ENCODE peak calls at places on chromosomes 7 and 10, in seven cellular contexts. One of them, this sample, is unnamed.

GRCh38 chr10:61814160-61814559 is 87.3 kb upstream of the ARID5B start:
- DNase-seq in HepG2: no peak
- DNase-seq in H1: no peak
- DNase-seq in A549: no peak
- DNase-seq in HCT116: no peak
- DNase-seq in endothelial cell of umbilical vein: no peak
- DNase-seq in GM12878: no peak
- DNase-seq in this sample: no peak

GRCh38 chr7:25924061-25924460 is 227.9 kb upstream of the NFE2L3 start:
- DNase-seq in HepG2: no peak
- DNase-seq in H1: no peak
- DNase-seq in A549: no peak
- DNase-seq in HCT116: no peak
- DNase-seq in endothelial cell of umbilical vein: no peak
- DNase-seq in GM12878: no peak
- DNase-seq in this sample: no peak

GRCh38 chr7:93750986-93751385 is 139.6 kb downstream of the TFPI2 start:
- DNase-seq in HepG2: no peak
- DNase-seq in H1: no peak
- DNase-seq in A549: no peak
- DNase-seq in HCT116: no peak
- DNase-seq in endothelial cell of umbilical vein: peak
- DNase-seq in GM12878: no peak
- DNase-seq in this sample: no peak

GRCh38 chr10:122648599-122649428 is 50.8 kb downstream of the C10orf120 start:
- DNase-seq in HepG2: peak
- DNase-seq in H1: peak
- DNase-seq in A549: peak
- DNase-seq in HCT116: peak
- DNase-seq in endothelial cell of umbilical vein: peak
- DNase-seq in GM12878: no peak
- DNase-seq in this sample: peak

GRCh38 chr7:111381590-111381989 is 180.7 kb downstream of the IMMP2L start:
- DNase-seq in HepG2: no peak
- DNase-seq in H1: no peak
- DNase-seq in A549: no peak
- DNase-seq in HCT116: no peak
- DNase-seq in endothelial cell of umbilical vein: no peak
- DNase-seq in GM12878: no peak
- DNase-seq in this sample: no peak

GRCh38 chr7:10429031-10429430 is 544.6 kb upstream of the PHF14 start:
- DNase-seq in HepG2: no peak
- DNase-seq in H1: no peak
- DNase-seq in A549: no peak
- DNase-seq in HCT116: no peak
- DNase-seq in endothelial cell of umbilical vein: no peak
- DNase-seq in GM12878: no peak
- DNase-seq in this sample: no peak

GRCh38 chr7:38702002-38702535 is 70.9 kb upstream of the AMPH start:
- DNase-seq in HepG2: no peak
- DNase-seq in H1: no peak
- DNase-seq in A549: no peak
- DNase-seq in HCT116: no peak
- DNase-seq in endothelial cell of umbilical vein: no peak
- DNase-seq in GM12878: no peak
- DNase-seq in this sample: no peak

GRCh38 chr7:20409961-20410360 is 79.3 kb downstream of the ITGB8 start:
- DNase-seq in HepG2: no peak
- DNase-seq in H1: no peak
- DNase-seq in A549: no peak
- DNase-seq in HCT116: no peak
- DNase-seq in endothelial cell of umbilical vein: no peak
- DNase-seq in GM12878: no peak
- DNase-seq in this sample: no peak

GRCh38 chr7:29839302-29839701 is 33.0 kb downstream of the WIPF3 start:
- DNase-seq in HepG2: peak
- DNase-seq in H1: no peak
- DNase-seq in A549: peak
- DNase-seq in HCT116: no peak
- DNase-seq in endothelial cell of umbilical vein: no peak
- DNase-seq in GM12878: no peak
- DNase-seq in this sample: peak

GRCh38 chr7:129667551-129667950 is 56.0 kb downstream of the NRF1 start:
- DNase-seq in HepG2: no peak
- DNase-seq in H1: no peak
- DNase-seq in A549: no peak
- DNase-seq in HCT116: no peak
- DNase-seq in endothelial cell of umbilical vein: no peak
- DNase-seq in GM12878: no peak
- DNase-seq in this sample: no peak

GRCh38 chr7:261341-262250 is 28.4 kb upstream of the FOXL3 start:
- DNase-seq in HepG2: no peak
- DNase-seq in H1: no peak
- DNase-seq in A549: no peak
- DNase-seq in HCT116: no peak
- DNase-seq in endothelial cell of umbilical vein: no peak
- DNase-seq in GM12878: no peak
- DNase-seq in this sample: no peak

GRCh38 chr10:48289652-48290238 is 15.2 kb upstream of the FRMPD2 start:
- DNase-seq in HepG2: peak
- DNase-seq in H1: no peak
- DNase-seq in A549: peak
- DNase-seq in HCT116: peak
- DNase-seq in endothelial cell of umbilical vein: peak
- DNase-seq in GM12878: no peak
- DNase-seq in this sample: peak

GRCh38 chr7:118629898-118630469 is 405.5 kb downstream of the ANKRD7 start:
- DNase-seq in HepG2: no peak
- DNase-seq in H1: no peak
- DNase-seq in A549: no peak
- DNase-seq in HCT116: no peak
- DNase-seq in endothelial cell of umbilical vein: no peak
- DNase-seq in GM12878: no peak
- DNase-seq in this sample: no peak

DNA sequence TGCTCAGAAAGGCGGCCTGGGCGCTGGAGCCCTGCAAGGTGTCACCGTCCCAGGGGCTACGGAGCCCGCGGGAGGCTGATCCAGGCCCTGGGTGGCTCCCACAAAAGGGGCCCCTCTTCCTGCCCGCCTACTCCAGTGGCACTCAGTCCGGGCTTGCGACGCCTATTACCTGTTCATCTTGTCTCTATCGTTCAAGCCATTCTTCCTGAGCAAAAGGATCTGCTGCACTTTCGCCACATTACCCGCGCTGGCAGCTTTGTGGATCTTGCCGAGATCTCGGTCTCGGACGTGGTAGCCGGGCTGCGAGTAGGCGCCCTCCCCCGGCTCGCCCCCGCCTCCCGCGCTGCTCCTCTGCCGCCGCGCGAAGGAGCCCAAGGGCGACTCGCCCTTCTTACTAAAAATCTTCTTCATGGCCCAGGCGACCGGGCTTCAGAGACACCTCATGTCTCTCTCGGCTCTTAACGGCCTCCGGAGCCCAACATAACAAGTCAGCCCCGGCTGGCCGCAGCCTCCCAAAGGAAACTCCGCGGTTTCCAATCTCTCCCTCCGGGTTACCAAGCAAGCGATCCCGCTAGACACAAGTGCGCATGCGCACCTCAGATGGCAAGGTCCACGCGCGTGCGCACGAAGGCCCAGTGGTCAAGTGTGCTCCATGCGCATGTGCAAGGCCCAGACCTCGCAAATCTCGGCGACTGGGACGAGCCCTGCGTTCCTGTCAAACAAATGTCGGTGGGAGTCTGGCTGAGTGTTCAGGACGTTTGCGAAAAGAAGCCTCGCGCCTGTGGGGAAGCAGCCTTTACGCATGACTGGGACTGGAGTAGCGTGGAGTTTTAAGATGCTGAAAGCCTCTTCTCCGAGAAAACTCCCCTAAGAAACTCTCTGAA is at the start of gene ANKRD26:
- DNase-seq in HepG2: peak
- DNase-seq in H1: peak
- DNase-seq in A549: peak
- DNase-seq in HCT116: peak
- DNase-seq in endothelial cell of umbilical vein: peak
- DNase-seq in GM12878: peak
- DNase-seq in this sample: peak
- TF ChIP-seq POLR2A in HepG2: peak
- TF ChIP-seq POLR2A in H1: peak
- TF ChIP-seq POLR2A in A549: peak
- TF ChIP-seq POLR2A in HCT116: peak
- TF ChIP-seq POLR2A in endothelial cell of umbilical vein: peak
- TF ChIP-seq POLR2A in GM12878: peak
- TF ChIP-seq POLR2A in this sample: peak

GRCh38 chr7:48512892-48513291 is 341.6 kb downstream of the ABCA13 start:
- DNase-seq in HepG2: no peak
- DNase-seq in H1: no peak
- DNase-seq in A549: no peak
- DNase-seq in HCT116: no peak
- DNase-seq in endothelial cell of umbilical vein: no peak
- DNase-seq in GM12878: no peak
- DNase-seq in this sample: no peak
- H3K4me3 ChIP-seq in HepG2: no peak
- H3K4me3 ChIP-seq in H1: no peak
- H3K4me3 ChIP-seq in A549: no peak
- H3K4me3 ChIP-seq in HCT116: no peak
- H3K4me3 ChIP-seq in endothelial cell of umbilical vein: no peak
- H3K4me3 ChIP-seq in GM12878: no peak
- H3K4me3 ChIP-seq in this sample: no peak

DNA sequence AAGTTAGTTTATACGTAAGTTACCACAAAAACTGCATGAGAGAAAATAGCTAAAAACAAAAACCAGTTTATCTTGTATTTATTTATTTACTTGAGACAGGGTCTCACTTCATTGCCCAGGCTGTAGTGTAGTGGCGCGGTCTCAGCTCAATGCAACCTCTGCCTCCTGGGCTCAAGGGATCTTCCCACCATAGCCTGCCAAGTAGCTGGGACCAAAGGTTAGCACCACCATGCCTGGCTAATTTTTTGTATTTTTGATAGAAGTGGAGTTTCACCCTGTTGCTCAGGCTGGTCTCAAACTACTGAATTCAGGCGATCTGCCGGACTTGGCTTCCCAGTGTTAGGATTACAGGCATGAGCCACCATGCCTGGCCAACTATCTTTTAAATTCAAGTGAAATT is 277.4 kb downstream of the PLXDC2 start:
- DNase-seq in HepG2: no peak
- DNase-seq in H1: no peak
- DNase-seq in A549: no peak
- DNase-seq in HCT116: no peak
- DNase-seq in endothelial cell of umbilical vein: no peak
- DNase-seq in GM12878: no peak
- DNase-seq in this sample: no peak
- TF ChIP-seq MAX in HepG2: no peak
- TF ChIP-seq MAX in H1: no peak
- TF ChIP-seq MAX in A549: no peak
- TF ChIP-seq MAX in HCT116: no peak
- TF ChIP-seq MAX in endothelial cell of umbilical vein: no peak
- TF ChIP-seq MAX in GM12878: no peak
- TF ChIP-seq MAX in this sample: no peak

DNA sequence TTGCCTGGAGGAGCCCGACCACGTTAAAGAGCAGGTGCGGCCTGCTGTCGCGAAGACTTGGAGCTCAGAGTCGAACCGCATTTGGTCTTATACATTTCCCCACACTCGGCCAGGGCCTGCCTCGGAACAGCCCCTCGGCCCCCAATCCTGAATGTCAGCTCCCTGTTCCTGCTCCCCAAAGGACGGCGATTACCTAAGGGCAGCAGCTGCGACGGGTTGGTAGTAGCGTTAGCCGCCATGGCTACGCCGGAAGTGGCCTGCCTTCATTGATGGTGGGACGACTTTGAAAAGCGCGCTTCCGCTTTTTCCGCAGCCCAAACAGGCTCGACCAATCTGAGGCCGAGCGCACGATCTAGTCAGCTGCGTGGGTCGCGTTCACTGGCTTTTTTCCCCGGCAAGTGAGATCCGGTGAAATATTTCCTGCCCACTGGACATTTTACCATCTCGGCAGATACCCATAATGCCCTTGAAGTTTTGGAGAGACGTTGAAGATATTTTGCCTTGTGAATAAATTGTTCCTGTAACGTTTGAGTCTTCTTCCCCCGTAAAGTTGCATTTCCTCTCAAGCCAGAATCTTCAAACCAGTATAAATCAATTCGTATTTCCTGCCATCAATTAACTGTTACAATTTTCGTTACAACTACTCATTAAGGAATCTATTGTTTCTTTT is at the start of gene LSM5:
- DNase-seq in HepG2: peak
- DNase-seq in H1: no peak
- DNase-seq in A549: peak
- DNase-seq in HCT116: peak
- DNase-seq in endothelial cell of umbilical vein: peak
- DNase-seq in GM12878: peak
- DNase-seq in this sample: peak
- TF ChIP-seq POLR2A in HepG2: peak
- TF ChIP-seq POLR2A in H1: peak
- TF ChIP-seq POLR2A in A549: peak
- TF ChIP-seq POLR2A in HCT116: peak
- TF ChIP-seq POLR2A in endothelial cell of umbilical vein: peak
- TF ChIP-seq POLR2A in GM12878: peak
- TF ChIP-seq POLR2A in this sample: peak

GRCh38 chr10:37885850-37886249 is 28.4 kb upstream of the ZNF248 start:
- DNase-seq in HepG2: no peak
- DNase-seq in H1: no peak
- DNase-seq in A549: no peak
- DNase-seq in HCT116: no peak
- DNase-seq in endothelial cell of umbilical vein: no peak
- DNase-seq in GM12878: no peak
- DNase-seq in this sample: no peak
- H3K4me3 ChIP-seq in HepG2: no peak
- H3K4me3 ChIP-seq in H1: no peak
- H3K4me3 ChIP-seq in A549: no peak
- H3K4me3 ChIP-seq in HCT116: no peak
- H3K4me3 ChIP-seq in endothelial cell of umbilical vein: no peak
- H3K4me3 ChIP-seq in GM12878: no peak
- H3K4me3 ChIP-seq in this sample: no peak

GRCh38 chr7:154857240-154857639 is 145.7 kb downstream of the PAXIP1 start:
- DNase-seq in HepG2: no peak
- DNase-seq in H1: no peak
- DNase-seq in A549: no peak
- DNase-seq in HCT116: no peak
- DNase-seq in endothelial cell of umbilical vein: no peak
- DNase-seq in GM12878: no peak
- DNase-seq in this sample: no peak
- TF ChIP-seq MAX in HepG2: no peak
- TF ChIP-seq MAX in H1: no peak
- TF ChIP-seq MAX in A549: no peak
- TF ChIP-seq MAX in HCT116: no peak
- TF ChIP-seq MAX in endothelial cell of umbilical vein: no peak
- TF ChIP-seq MAX in GM12878: no peak
- TF ChIP-seq MAX in this sample: no peak

GRCh38 chr7:155644178-155644970 is at the start of gene RBM33:
- DNase-seq in HepG2: peak
- DNase-seq in H1: peak
- DNase-seq in A549: peak
- DNase-seq in HCT116: peak
- DNase-seq in endothelial cell of umbilical vein: peak
- DNase-seq in GM12878: peak
- DNase-seq in this sample: peak
- TF ChIP-seq POLR2A in HepG2: peak
- TF ChIP-seq POLR2A in H1: peak
- TF ChIP-seq POLR2A in A549: peak
- TF ChIP-seq POLR2A in HCT116: peak
- TF ChIP-seq POLR2A in endothelial cell of umbilical vein: peak
- TF ChIP-seq POLR2A in GM12878: peak
- TF ChIP-seq POLR2A in this sample: peak

GRCh38 chr7:5430612-5430947 is 6.9 kb upstream of the TNRC18 start:
- DNase-seq in HepG2: no peak
- DNase-seq in H1: no peak
- DNase-seq in A549: no peak
- DNase-seq in HCT116: no peak
- DNase-seq in endothelial cell of umbilical vein: no peak
- DNase-seq in GM12878: no peak
- DNase-seq in this sample: no peak
- H3K4me3 ChIP-seq in HepG2: peak
- H3K4me3 ChIP-seq in H1: no peak
- H3K4me3 ChIP-seq in A549: no peak
- H3K4me3 ChIP-seq in HCT116: no peak
- H3K4me3 ChIP-seq in endothelial cell of umbilical vein: no peak
- H3K4me3 ChIP-seq in GM12878: no peak
- H3K4me3 ChIP-seq in this sample: no peak

This sample was measured in NB4.